ENCODE peak calls at places on chromosome 13, in nine cellular contexts. N is activated T-helper 17 cell treated with anti-CD3 and anti-CD28 coated beads, Interleukin-2, amount 50 U/mL, for 72 hours; I is activated naive CD4-positive, alpha-beta T cell treated with anti-CD3 and anti-CD28 coated beads, Interleukin-2, amount 50 U/mL, for 72 hours; X is SK-N-SH treated with all-trans-retinoic acid at 6 μM for 48 hours; M is CD4-positive, alpha-beta T cell; L is naive thymus-derived CD8-positive, alpha-beta T cell; G is right cardiac atrium; J is central memory CD8-positive, alpha-beta T cell; B is GM12878. U is an unnamed sample.

GRCh38 chr13:98515804-98516465 is 61.0 kb downstream of the STK24 start:
- ATAC-seq in L (no peak), J (no peak), X (no peak), N (peak), I (peak), B (peak), G (no peak), M (no peak), U (no peak)

GRCh38 chr13:37870489-37870845 is 895 bp upstream of the TRPC4 start:
- ATAC-seq in B (no peak), L (no peak), I (no peak), M (no peak), G (no peak), J (no peak), N (no peak), X (no peak), U (no peak)

GRCh38 chr13:109309625-109310363 is 476.6 kb downstream of the IRS2 start:
- ATAC-seq in M (no peak), B (no peak), J (no peak), I (no peak), N (no peak), G (no peak), L (no peak), X (no peak), U (no peak)

GRCh38 chr13:112885782-112886268 is 83.2 kb upstream of the MCF2L start:
- ATAC-seq in I (no peak), B (peak), M (no peak), J (no peak), L (no peak), G (peak), X (peak), N (no peak), U (peak)

GRCh38 chr13:88176231-88176630 is 505.1 kb downstream of the SLITRK5 start:
- ATAC-seq in J (no peak), N (no peak), L (no peak), I (no peak), X (no peak), M (no peak), G (no peak), B (no peak), U (no peak)

GRCh38 chr13:72757792-72758535 is 23.7 kb downstream of the DIS3 start:
- ATAC-seq in X (no peak), J (no peak), B (no peak), M (no peak), N (peak), L (no peak), I (peak), G (no peak), U (no peak)

GRCh38 chr13:112968380-112968909 is 569 bp upstream of the MCF2L start:
- ATAC-seq in L (peak), G (peak), B (no peak), J (peak), M (peak), X (peak), N (peak), I (peak), U (no peak)

GRCh38 chr13:20360835-20361412 is 128.8 kb upstream of the GJB6 start:
- ATAC-seq in M (no peak), B (no peak), G (no peak), J (no peak), I (no peak), L (no peak), N (no peak), X (no peak), U (no peak)

GRCh38 chr13:36819064-36819810 is at the start of gene RFXAP:
- ATAC-seq in X (peak), G (peak), L (peak), I (peak), M (peak), J (peak), B (peak), N (peak), U (peak)

GRCh38 chr13:33250594-33250993 is 35.0 kb downstream of the STARD13 start:
- ATAC-seq in B (no peak), I (no peak), N (no peak), L (no peak), J (no peak), M (no peak), X (no peak), G (no peak), U (no peak)

GRCh38 chr13:21060827-21061076 is 634 bp downstream of the LATS2 start:
- ATAC-seq in M (peak), I (no peak), X (no peak), L (no peak), B (no peak), N (no peak), J (peak), G (no peak), U (no peak)

GRCh38 chr13:50650936-50651638 is 192.4 kb downstream of the DLEU7 start:
- ATAC-seq in B (peak), N (no peak), G (no peak), I (no peak), M (no peak), L (no peak), X (peak), J (no peak), U (no peak)